ENCODE peak calls at places on chromosomes 13 and 19, in five cellular contexts. L, O, J, G and N are unnamed samples.

GRCh38 chr13:96527497-96527896 is 437.6 kb downstream of the HS6ST3 start:
- DNase-seq in L (no peak), O (no peak), J (no peak), G (no peak), N (no peak)

GRCh38 chr13:21341637-21342422 is 117.3 kb downstream of the ZDHHC20 start:
- DNase-seq in L (no peak), O (no peak), J (no peak), G (peak), N (no peak)

GRCh38 chr19:39178296-39179006 is 18.3 kb upstream of the NCCRP1 start:
- DNase-seq in L (no peak), O (no peak), J (no peak), G (peak), N (no peak)

GRCh38 chr19:10069046-10069445 is 17.1 kb upstream of the SHFL start:
- DNase-seq in L (no peak), O (peak), J (peak), G (no peak), N (no peak)

GRCh38 chr13:102856603-102857002 is 10.8 kb downstream of the ERCC5 start:
- DNase-seq in L (no peak), O (no peak), J (peak), G (no peak), N (no peak)

GRCh38 chr19:2337329-2337707 is 8.8 kb downstream of the SPPL2B start:
- DNase-seq in L (no peak), O (peak), J (no peak), G (peak), N (no peak)

GRCh38 chr13:71797487-71797886 is 69.5 kb downstream of the DACH1 start:
- DNase-seq in L (no peak), O (no peak), J (no peak), G (no peak), N (no peak)

GRCh38 chr13:41694902-41695301 is 237.6 kb downstream of the RGCC start:
- DNase-seq in L (peak), O (peak), J (peak), G (no peak), N (no peak)

GRCh38 chr13:45623516-45624090 is 8.1 kb upstream of the ERICH6B start:
- DNase-seq in L (no peak), O (peak), J (no peak), G (no peak), N (peak)

GRCh38 chr13:50615234-50615633 is 228.3 kb downstream of the DLEU7 start:
- DNase-seq in L (no peak), O (no peak), J (no peak), G (no peak), N (no peak)

GRCh38 chr13:111210488-111210887 is 95.4 kb downstream of the ARHGEF7 start:
- DNase-seq in L (no peak), O (peak), J (no peak), G (no peak), N (no peak)

GRCh38 chr13:34347784-34348573 is 530.0 kb downstream of the RFC3 start:
- DNase-seq in L (no peak), O (no peak), J (no peak), G (no peak), N (no peak)

GRCh38 chr13:44470623-44471562 is 97.3 kb downstream of the SERP2 start:
- DNase-seq in L (no peak), O (peak), J (no peak), G (no peak), N (no peak)

GRCh38 chr13:25881136-25881926 is 170.5 kb downstream of the SHISA2 start:
- DNase-seq in L (no peak), O (no peak), J (no peak), G (no peak), N (no peak)

GRCh38 chr13:80529734-80530133 is 188.8 kb upstream of the SPRY2 start:
- DNase-seq in L (no peak), O (no peak), J (no peak), G (no peak), N (no peak)

GRCh38 chr13:51221674-51222509 is at the start of gene FAM124A:
- DNase-seq in L (no peak), O (peak), J (peak), G (peak), N (no peak)

GRCh38 chr13:114095486-114095885 is 36.9 kb downstream of the RASA3 start:
- DNase-seq in L (no peak), O (no peak), J (no peak), G (no peak), N (no peak)

GRCh38 chr19:821976-822773 is 420 bp upstream of the PLPPR3 start:
- DNase-seq in L (no peak), O (no peak), J (no peak), G (peak), N (no peak)

GRCh38 chr19:32876919-32877285 is 7.3 kb upstream of the SLC7A9 start:
- DNase-seq in L (no peak), O (peak), J (no peak), G (no peak), N (no peak)

GRCh38 chr13:112820318-112820717 is 130.5 kb downstream of the ATP11A start:
- DNase-seq in L (no peak), O (no peak), J (no peak), G (no peak), N (no peak)

GRCh38 chr19:11673608-11674041 is 65.1 kb downstream of the ZNF823 start:
- DNase-seq in L (no peak), O (peak), J (peak), G (peak), N (no peak)

GRCh38 chr13:75739244-75739868 is 103.2 kb downstream of the LMO7 start:
- DNase-seq in L (no peak), O (peak), J (no peak), G (no peak), N (no peak)

GRCh38 chr19:40906512-40906911 is 24.5 kb upstream of the CYP2A7 start:
- DNase-seq in L (no peak), O (no peak), J (no peak), G (no peak), N (no peak)

GRCh38 chr19:40907968-40908735 is 26.1 kb upstream of the CYP2A7 start:
- DNase-seq in L (no peak), O (no peak), J (peak), G (peak), N (no peak)

GRCh38 chr19:40908981-40909380 is 26.9 kb upstream of the CYP2A7 start:
- DNase-seq in L (no peak), O (no peak), J (peak), G (no peak), N (no peak)
- TF ChIP-seq CTCF in L (no peak), O (no peak), J (peak), G (peak), N (no peak)

DNA sequence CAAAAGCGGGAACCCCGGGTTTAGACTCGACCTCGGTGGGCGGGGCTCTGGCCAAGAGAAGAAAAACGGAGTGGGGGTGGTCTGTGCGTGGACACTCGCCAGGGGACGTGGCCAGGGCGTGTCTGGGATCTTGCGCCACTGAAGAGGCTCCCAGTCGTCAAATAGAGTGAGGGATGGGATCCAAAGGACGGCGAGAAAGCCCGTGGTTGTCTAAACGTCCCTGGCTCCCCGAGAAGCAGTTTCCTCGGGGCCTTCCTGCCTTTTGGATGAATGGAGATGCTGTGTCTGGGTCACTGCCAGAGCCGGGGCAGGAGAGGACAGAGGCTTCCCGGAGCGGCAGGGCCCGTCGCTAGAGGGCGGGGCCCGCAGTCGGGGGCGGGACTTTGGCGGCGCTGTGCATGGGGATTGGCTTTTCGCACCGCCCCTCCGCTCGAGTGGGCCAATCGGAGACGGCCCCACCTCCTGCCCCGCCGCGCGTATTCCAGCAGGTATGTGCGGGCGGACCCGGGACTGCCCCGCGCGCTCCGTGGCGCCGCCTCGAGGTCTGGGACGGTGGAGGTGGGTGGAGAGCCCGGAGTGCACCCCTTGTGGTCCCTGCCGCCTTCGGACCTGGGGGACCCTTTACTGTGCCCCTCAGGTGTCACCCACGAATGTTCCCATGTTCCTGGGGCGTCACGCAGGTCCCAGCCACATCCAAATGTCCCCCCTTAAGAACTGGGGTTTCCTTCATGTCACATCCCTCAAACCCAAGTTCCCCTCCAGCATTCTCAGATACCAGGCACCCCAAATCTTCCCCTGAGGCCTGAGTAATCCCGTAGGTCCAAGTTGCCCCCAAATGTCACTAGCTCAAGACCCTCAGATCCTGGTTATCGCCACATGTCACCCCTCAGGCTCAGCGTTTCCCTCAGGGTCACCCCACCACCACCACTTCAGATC is 38.4 kb downstream of the ZSWIM4 start:
- DNase-seq in L (peak), O (peak), J (peak), G (peak), N (peak)
- H3K4me3 ChIP-seq in L (peak), O (no peak), J (peak), G (no peak), N (peak)

DNA sequence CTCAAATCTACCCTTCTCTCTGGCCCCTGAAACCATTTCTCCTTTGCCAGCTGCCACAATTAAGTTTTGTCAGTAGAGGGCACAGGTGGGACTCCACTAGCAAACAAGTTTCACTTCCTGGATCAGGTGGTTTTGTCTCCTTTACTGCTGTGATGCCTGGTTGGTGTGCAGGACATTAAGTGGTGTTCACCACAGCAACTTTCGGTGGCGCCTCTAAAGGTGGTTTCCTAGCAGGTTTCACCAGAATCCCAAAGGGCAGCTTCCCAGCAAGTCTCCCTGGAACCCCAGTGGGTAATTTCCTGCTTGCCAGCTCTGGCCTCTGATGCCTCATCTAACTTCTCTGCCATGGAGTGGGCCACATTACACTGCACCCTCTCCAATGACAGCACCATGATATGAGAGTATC is 16.6 kb downstream of the MED4 start:
- DNase-seq in L (no peak), O (no peak), J (no peak), G (no peak), N (peak)
- TF ChIP-seq CTCF in L (no peak), O (no peak), J (peak), G (no peak), N (peak)

DNA sequence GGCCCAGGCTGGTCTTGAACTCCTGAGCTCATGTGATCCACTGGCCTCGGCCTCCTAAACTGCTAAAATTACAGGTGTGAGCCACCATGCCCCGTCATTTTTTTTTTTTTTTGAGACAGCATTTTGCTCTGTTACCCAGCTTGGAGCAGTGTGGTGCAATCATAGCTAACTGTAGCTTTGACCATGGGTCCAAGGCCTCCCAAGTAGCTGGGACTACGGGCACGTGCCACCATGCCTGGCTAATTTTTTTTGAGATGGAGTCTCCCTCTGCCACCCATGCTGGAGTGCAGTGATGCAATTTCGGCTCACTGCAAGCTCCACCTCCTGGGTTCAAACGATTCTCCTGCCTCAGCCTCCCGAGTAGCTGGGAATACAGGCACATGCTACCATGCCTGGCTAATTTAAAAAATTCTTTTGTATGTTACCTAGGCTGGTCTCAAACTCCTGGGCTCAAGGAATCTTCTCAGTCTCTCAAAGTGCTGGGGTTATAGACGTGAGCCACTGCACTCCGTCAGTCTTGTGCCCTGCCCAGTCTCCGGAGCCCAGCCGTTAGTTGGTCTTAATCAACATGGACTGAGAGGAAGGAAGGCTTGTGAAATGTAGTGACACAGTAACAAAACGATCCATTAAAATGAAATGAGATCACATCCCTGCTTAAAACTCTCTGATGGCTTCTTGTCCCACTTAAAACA is 1.4 kb upstream of the LRG1 start:
- DNase-seq in L (no peak), O (no peak), J (no peak), G (no peak), N (no peak)
- H3K4me3 ChIP-seq in L (no peak), O (no peak), J (no peak), G (no peak), N (no peak)

DNA sequence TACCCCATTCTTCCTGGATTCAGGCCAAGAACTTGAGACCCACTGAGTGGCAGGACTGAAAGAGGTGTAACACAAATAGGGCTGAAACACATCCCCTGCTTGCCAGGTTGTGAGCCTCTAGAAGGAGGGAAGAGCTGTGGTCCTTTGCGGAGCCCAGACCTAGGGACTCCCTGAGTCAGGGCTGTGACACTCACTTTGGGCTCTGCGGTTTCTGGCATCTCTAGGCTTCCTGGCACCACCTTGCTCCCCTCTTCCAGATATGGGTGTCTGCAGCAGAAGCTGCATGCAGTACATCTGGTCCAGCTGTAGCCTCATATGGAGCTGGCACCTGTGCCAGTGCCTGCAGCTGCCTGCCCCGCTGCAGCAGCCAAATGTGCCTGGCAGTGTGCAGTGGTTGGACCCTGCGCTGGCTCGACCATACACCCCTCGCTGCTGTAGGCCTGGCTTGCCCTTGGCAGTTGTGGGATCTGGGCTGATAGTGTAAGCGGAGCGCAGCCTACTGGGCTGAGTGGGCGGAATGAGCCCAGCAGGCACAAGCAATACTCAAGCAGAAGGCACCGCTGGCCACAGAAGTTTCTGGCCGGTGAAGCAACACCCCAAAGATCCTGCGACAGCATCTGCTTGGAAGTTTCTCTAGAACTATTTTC is 290.4 kb downstream of the SLITRK6 start:
- DNase-seq in L (no peak), O (no peak), J (no peak), G (peak), N (no peak)
- TF ChIP-seq CTCF in L (no peak), O (no peak), J (no peak), G (no peak), N (no peak)

GRCh38 chr19:6516018-6516658 is 14.0 kb upstream of the TUBB4A start:
- DNase-seq in L (peak), O (peak), J (peak), G (peak), N (peak)
- H3K4me3 ChIP-seq in L (peak), O (peak), J (peak), G (peak), N (peak)

GRCh38 chr13:49495783-49496762 is at the start of gene PHF11:
- DNase-seq in L (peak), O (peak), J (peak), G (peak), N (peak)
- TF ChIP-seq CTCF in L (peak), O (no peak), J (peak), G (peak), N (no peak)

GRCh38 chr19:49498475-49498874 is 2.2 kb downstream of the RPS11 start:
- DNase-seq in L (no peak), O (no peak), J (no peak), G (no peak), N (no peak)

GRCh38 chr19:49497047-49497789 is 984 bp downstream of the RPS11 start:
- DNase-seq in L (no peak), O (peak), J (peak), G (peak), N (no peak)

GRCh38 chr19:49497790-49498106 is 1.5 kb downstream of the RPS11 start:
- DNase-seq in L (no peak), O (no peak), J (no peak), G (no peak), N (no peak)

GRCh38 chr19:49496574-49497008 is 357 bp downstream of the RPS11 start:
- DNase-seq in L (no peak), O (no peak), J (no peak), G (no peak), N (no peak)

DNA sequence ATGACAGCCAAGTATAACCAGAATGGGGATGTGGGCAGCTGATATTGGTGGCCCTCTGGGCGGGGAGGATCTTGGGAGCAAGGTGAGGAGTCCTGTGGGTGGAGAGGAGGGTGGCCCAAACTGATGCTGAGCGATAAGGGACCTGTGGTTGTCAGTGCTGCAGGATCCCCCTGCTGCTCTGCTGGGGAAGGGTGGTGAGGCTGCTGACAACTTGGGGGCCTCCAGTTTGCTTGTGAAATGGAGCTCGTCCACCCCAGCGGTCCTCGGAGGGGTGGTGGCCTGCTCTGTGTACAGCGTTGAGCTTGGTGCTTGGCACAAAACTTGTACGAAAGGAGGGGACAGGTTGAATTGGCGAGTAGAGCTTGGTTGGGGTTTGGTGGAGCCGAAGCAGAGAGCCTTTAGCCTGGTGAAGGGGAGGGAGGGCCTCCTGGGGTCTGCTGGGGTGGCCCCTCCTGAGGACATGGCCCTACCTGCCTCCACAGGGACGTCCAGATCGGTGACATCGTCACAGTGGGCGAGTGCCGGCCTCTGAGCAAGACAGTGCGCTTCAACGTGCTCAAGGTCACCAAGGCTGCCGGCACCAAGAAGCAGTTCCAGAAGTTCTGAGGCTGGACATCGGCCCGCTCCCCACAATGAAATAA is 2.9 kb downstream of the RPS11 start:
- DNase-seq in L (no peak), O (no peak), J (no peak), G (peak), N (no peak)
- H3K4me3 ChIP-seq in L (peak), O (no peak), J (peak), G (no peak), N (peak)